ENCODE peak calls at places on chromosomes 1 and 21, in six cellular contexts. Z, Y, E, G, R and A are unnamed samples.

GRCh38 chr1:6113116-6113515 is 67.0 kb downstream of the CHD5 start:
- DNase-seq in Z (no peak), Y (no peak), E (no peak), G (no peak), R (no peak), A (peak)

GRCh38 chr1:146019225-146020057 is 2.1 kb downstream of the HJV start:
- DNase-seq in Z (peak), Y (peak), E (no peak), G (no peak), R (no peak), A (no peak)

GRCh38 chr1:31708324-31708723 is 4.5 kb upstream of the COL16A1 start:
- DNase-seq in Z (no peak), Y (no peak), E (no peak), G (peak), R (no peak), A (no peak)

GRCh38 chr1:53614231-53615021 is 124.5 kb downstream of the GLIS1 start:
- DNase-seq in Z (peak), Y (no peak), E (no peak), G (no peak), R (no peak), A (no peak)

GRCh38 chr1:64630611-64631010 is 114.3 kb upstream of the RAVER2 start:
- DNase-seq in Z (no peak), Y (no peak), E (no peak), G (no peak), R (no peak), A (no peak)

GRCh38 chr1:224637510-224637909 is 21.4 kb downstream of the CNIH3 start:
- DNase-seq in Z (no peak), Y (no peak), E (no peak), G (peak), R (no peak), A (no peak)

GRCh38 chr1:59404725-59405124 is 107.8 kb downstream of the FGGY start:
- DNase-seq in Z (no peak), Y (no peak), E (no peak), G (no peak), R (no peak), A (no peak)

GRCh38 chr1:54324031-54324654 is 82.1 kb downstream of the SSBP3 start:
- DNase-seq in Z (no peak), Y (no peak), E (no peak), G (peak), R (no peak), A (peak)

GRCh38 chr21:14479387-14479786 is 66.7 kb downstream of the SAMSN1 start:
- DNase-seq in Z (no peak), Y (no peak), E (no peak), G (no peak), R (no peak), A (no peak)